ENCODE peak calls at places on chromosomes 11 and 22, in nine cellular contexts. F is head of caudate nucleus; N is H1; Q is stimulated activated CD4-positive, alpha-beta T cell treated with anti-CD3 and anti-CD28 coated beads, TNF-alpha, amount 100 ng/mL, for 48 hours; H is left colon; B is T follicular helper cell; Z is choroid plexus epithelial cell; I is hepatic stellate cell; W is EL. O is an unnamed sample.
A peak's percentile ranks its signal among the peaks of the same experiment; 100 is the strongest.

GRCh38 chr11:9276571-9276970 is 11.4 kb upstream of the DENND5A start:
- DNase-seq in F (no peak), W (no peak), I (no peak), Q (no peak), N (no peak), B (no peak), H (no peak), Z (no peak), O (no peak)

GRCh38 chr11:34356130-34356529 is 1.7 kb downstream of the ABTB2 start:
- DNase-seq in Z (no peak), N (no peak), F (no peak), H (no peak), B (no peak), W (no peak), I (no peak), Q (no peak), O (no peak)

GRCh38 chr22:37484115-37485005 is 1.8 kb downstream of the MFNG start:
- DNase-seq in Z (peak; percentile 41), B (peak; percentile 60), Q (peak; percentile 62), N (no peak), H (peak; percentile 77), W (no peak), F (peak; percentile 50), I (no peak), O (peak; percentile 71)

GRCh38 chr11:122863704-122864326 is 18.7 kb upstream of the JHY start:
- DNase-seq in B (peak; percentile 19), I (peak; percentile 29), W (peak; percentile 48), N (no peak), Q (no peak), Z (peak; percentile 74), F (peak; percentile 67), H (peak; percentile 47), O (no peak)

GRCh38 chr11:36289226-36289852 is at the start of gene COMMD9:
- DNase-seq in B (peak; percentile 92), N (peak; percentile 93), Z (peak; percentile 95), W (peak; percentile 95), H (peak; percentile 95), Q (peak; percentile 92), I (peak; percentile 95), F (peak; percentile 99), O (peak; percentile 92)

GRCh38 chr11:64263947-64264317 is 12.6 kb downstream of the PLCB3 start:
- DNase-seq in H (no peak), N (no peak), Q (no peak), F (no peak), W (no peak), B (no peak), Z (no peak), I (no peak), O (no peak)

GRCh38 chr11:27487706-27488105 is 15.1 kb upstream of the LGR4 start:
- DNase-seq in Z (no peak), H (no peak), F (no peak), B (no peak), W (no peak), I (no peak), Q (no peak), N (no peak), O (no peak)

GRCh38 chr11:62201376-62201775 is 7.1 kb upstream of the SCGB2A1 start:
- DNase-seq in I (no peak), Q (no peak), F (no peak), W (no peak), Z (no peak), B (no peak), N (no peak), H (no peak), O (no peak)

GRCh38 chr11:96055706-96056387 is 131.9 kb upstream of the MTMR2 start:
- DNase-seq in I (no peak), Q (no peak), H (no peak), W (peak; percentile 92), F (no peak), N (no peak), B (no peak), Z (peak; percentile 74), O (no peak)

GRCh38 chr11:57162179-57162898 is 19.4 kb upstream of the LRRC55 start:
- DNase-seq in Z (no peak), B (no peak), N (no peak), I (no peak), H (no peak), F (no peak), Q (no peak), W (no peak), O (no peak)

GRCh38 chr11:3747704-3748103 is 49.6 kb downstream of the NUP98 start:
- DNase-seq in I (peak; percentile 45), Z (peak; percentile 90), F (peak; percentile 45), B (no peak), N (no peak), Q (no peak), H (no peak), W (peak; percentile 70), O (no peak)

GRCh38 chr11:133894956-133895549 is 49.7 kb upstream of the SPATA19 start:
- DNase-seq in H (no peak), Q (no peak), B (no peak), F (no peak), N (peak; percentile 54), W (no peak), Z (no peak), I (no peak), O (no peak)

GRCh38 chr11:119206512-119207299 is 567 bp downstream of the CBL start:
- DNase-seq in F (peak; percentile 27), I (peak; percentile 49), H (peak; percentile 72), B (peak; percentile 18), Q (peak; percentile 15), Z (peak; percentile 21), W (peak; percentile 41), N (peak; percentile 81), O (peak; percentile 28)

GRCh38 chr11:6402561-6402981 is 12.3 kb downstream of the SMPD1 start:
- DNase-seq in Z (peak; percentile 39), B (peak; percentile 82), F (no peak), W (no peak), N (no peak), Q (no peak), I (no peak), H (no peak), O (no peak)